ENCODE peak calls at places on chromosomes 3 and 15, in five cellular contexts. N, C, M, F and H are unnamed samples.

GRCh38 chr3:129184396-129184656 is 630 bp upstream of the CNBP start:
- DNase-seq in M (no peak), C (no peak), F (no peak), N (peak; percentile 43), H (no peak)

GRCh38 chr3:157160652-157161480 is 919 bp upstream of the CCNL1 start:
- DNase-seq in C (peak; percentile 93), N (peak; percentile 88), F (peak; percentile 97), M (peak; percentile 96), H (no peak)

GRCh38 chr3:14319654-14320182 is 82.7 kb upstream of the SLC6A6 start:
- DNase-seq in M (peak; percentile 55), N (peak; percentile 85), C (peak; percentile 27), F (peak; percentile 68), H (peak; percentile 85)

GRCh38 chr3:126021224-126021623 is 52.2 kb downstream of the ROPN1B start:
- DNase-seq in F (peak; percentile 39), C (no peak), M (peak; percentile 38), N (no peak), H (no peak)

GRCh38 chr3:135887220-135887619 is 78.3 kb upstream of the PPP2R3A start:
- DNase-seq in F (no peak), M (peak; percentile 36), C (peak; percentile 87), N (no peak), H (no peak)

GRCh38 chr3:183061431-183062172 is 37.7 kb downstream of the MCCC1 start:
- DNase-seq in N (no peak), F (peak; percentile 12), M (peak; percentile 58), C (no peak), H (no peak)

GRCh38 chr3:2967851-2968250 is 142.3 kb downstream of the IL5RA start:
- DNase-seq in M (no peak), C (no peak), F (no peak), N (no peak), H (no peak)

GRCh38 chr15:42581272-42581730 is 5.9 kb downstream of the STARD9 start:
- DNase-seq in F (peak; percentile 75), M (peak; percentile 61), C (peak; percentile 74), N (peak; percentile 84), H (peak; percentile 67)

GRCh38 chr15:65423977-65424679 is 1.4 kb upstream of the IGDCC4 start:
- DNase-seq in F (no peak), M (peak; percentile 12), C (no peak), N (no peak), H (peak; percentile 8)

GRCh38 chr15:25185791-25186190 is 231.0 kb downstream of the SNRPN start:
- DNase-seq in N (no peak), F (no peak), M (no peak), C (no peak), H (no peak)

GRCh38 chr3:131038326-131038725 is 11.6 kb downstream of the NEK11 start:
- DNase-seq in F (no peak), M (peak; percentile 46), N (no peak), C (no peak), H (no peak)

GRCh38 chr3:3801510-3801841 is 2.2 kb downstream of the LRRN1 start:
- DNase-seq in N (no peak), C (no peak), F (no peak), M (no peak), H (no peak)

GRCh38 chr3:125310623-125311076 is 64.5 kb downstream of the ZNF148 start:
- DNase-seq in F (peak; percentile 41), C (no peak), N (peak; percentile 13), M (no peak), H (peak; percentile 36)

GRCh38 chr3:127610105-127610504 is 11.9 kb downstream of the MCM2 start:
- DNase-seq in F (no peak), N (no peak), M (no peak), C (no peak), H (no peak)

GRCh38 chr15:75725719-75726607 is 13.3 kb upstream of the CSPG4 start:
- DNase-seq in C (no peak), F (no peak), M (no peak), N (no peak), H (no peak)

GRCh38 chr3:64151335-64151871 is 73.9 kb downstream of the PRICKLE2 start:
- DNase-seq in F (peak; percentile 75), C (no peak), N (no peak), M (peak; percentile 32), H (no peak)

GRCh38 chr3:105458518-105459215 is 92.0 kb downstream of the ALCAM start:
- DNase-seq in N (no peak), C (peak; percentile 10), M (no peak), F (no peak), H (no peak)

GRCh38 chr3:139136459-139137190 is 91.9 kb upstream of the PRR23C start:
- DNase-seq in M (no peak), C (no peak), F (no peak), N (no peak), H (no peak)

GRCh38 chr15:53591041-53591440 is 168.4 kb downstream of the WDR72 start:
- DNase-seq in M (no peak), C (no peak), N (no peak), F (no peak), H (no peak)

GRCh38 chr3:189001559-189001958 is 170.2 kb upstream of the TPRG1 start:
- DNase-seq in F (peak; percentile 40), M (peak; percentile 51), N (no peak), C (peak; percentile 88), H (no peak)

GRCh38 chr3:29512620-29513019 is 231.7 kb downstream of the RBMS3 start:
- DNase-seq in N (no peak), F (no peak), M (no peak), C (no peak), H (no peak)

GRCh38 chr3:29514170-29514569 is 233.3 kb downstream of the RBMS3 start:
- DNase-seq in F (peak; percentile 34), M (peak; percentile 38), N (no peak), C (no peak), H (no peak)

GRCh38 chr3:29514912-29515311 is 234.0 kb downstream of the RBMS3 start:
- DNase-seq in N (no peak), C (no peak), F (no peak), M (no peak), H (no peak)

GRCh38 chr3:29511701-29512100 is 230.8 kb downstream of the RBMS3 start:
- DNase-seq in M (no peak), C (no peak), N (no peak), F (no peak), H (no peak)

DNA sequence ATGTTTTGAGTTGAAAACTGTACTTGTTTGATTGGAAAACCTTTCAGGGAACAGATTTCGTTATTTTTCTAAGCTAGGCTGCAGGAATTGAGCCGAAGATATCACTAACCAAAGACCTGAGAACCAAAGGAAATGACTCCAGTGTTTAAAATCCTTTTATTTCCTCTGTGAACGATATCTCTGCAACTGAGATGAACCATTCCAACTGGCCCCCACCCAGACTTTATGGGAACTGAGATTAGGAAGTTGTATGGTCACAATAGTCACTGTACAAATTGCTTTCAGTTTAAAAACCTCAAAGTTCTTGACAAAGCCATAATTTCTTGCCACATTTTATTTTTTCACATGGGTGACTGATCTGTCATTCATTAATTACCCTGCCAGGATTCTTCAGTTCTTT is 232.4 kb downstream of the RBMS3 start:
- DNase-seq in N (no peak), M (no peak), C (no peak), F (peak; percentile 53), H (no peak)
- H3K4me3 ChIP-seq in N (no peak overlapping the region), M (no peak overlapping the region), C (no peak overlapping the region), F (peak overlapping the region; percentile 33), H (no peak overlapping the region)

DNA sequence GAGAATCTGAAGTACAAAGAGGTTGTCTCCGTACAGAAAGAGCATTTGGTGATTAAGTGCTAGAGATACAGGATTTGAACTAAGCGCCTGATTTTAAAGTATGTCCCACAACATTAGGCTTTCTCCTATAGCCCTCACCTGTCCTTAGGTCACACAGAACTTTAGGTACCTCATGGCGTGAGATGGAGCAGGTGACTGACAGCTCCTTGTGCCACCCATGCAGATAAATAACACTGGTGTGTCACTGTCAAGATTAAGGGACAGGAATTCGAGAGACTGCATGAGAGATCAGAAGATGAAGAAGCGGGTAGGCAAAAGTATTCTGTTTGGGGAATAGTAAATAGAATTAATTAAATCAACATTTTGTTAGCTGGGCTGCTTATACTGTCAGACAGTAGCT is 1.1 kb downstream of the BLM start:
- DNase-seq in N (peak; percentile 16), C (no peak), M (no peak), F (no peak), H (no peak)
- H3K4me3 ChIP-seq in N (peak overlapping the region; percentile 83), C (peak overlapping the region; percentile 94), M (peak overlapping the region; percentile 71), F (peak overlapping the region; percentile 81), H (peak overlapping the region; percentile 100)

GRCh38 chr15:38890194-38890593 is 325.6 kb upstream of the RASGRP1 start:
- DNase-seq in N (no peak), F (no peak), M (no peak), C (no peak), H (no peak)

GRCh38 chr15:38893920-38894259 is 329.3 kb upstream of the RASGRP1 start:
- DNase-seq in M (no peak), C (no peak), N (no peak), F (no peak), H (no peak)

GRCh38 chr15:38896652-38897051 is 332.0 kb upstream of the RASGRP1 start:
- DNase-seq in F (no peak), C (no peak), M (no peak), N (no peak), H (no peak)

GRCh38 chr15:38895326-38896282 is 331.0 kb upstream of the RASGRP1 start:
- DNase-seq in N (no peak), F (peak; percentile 80), C (peak; percentile 74), M (peak; percentile 74), H (no peak)

DNA sequence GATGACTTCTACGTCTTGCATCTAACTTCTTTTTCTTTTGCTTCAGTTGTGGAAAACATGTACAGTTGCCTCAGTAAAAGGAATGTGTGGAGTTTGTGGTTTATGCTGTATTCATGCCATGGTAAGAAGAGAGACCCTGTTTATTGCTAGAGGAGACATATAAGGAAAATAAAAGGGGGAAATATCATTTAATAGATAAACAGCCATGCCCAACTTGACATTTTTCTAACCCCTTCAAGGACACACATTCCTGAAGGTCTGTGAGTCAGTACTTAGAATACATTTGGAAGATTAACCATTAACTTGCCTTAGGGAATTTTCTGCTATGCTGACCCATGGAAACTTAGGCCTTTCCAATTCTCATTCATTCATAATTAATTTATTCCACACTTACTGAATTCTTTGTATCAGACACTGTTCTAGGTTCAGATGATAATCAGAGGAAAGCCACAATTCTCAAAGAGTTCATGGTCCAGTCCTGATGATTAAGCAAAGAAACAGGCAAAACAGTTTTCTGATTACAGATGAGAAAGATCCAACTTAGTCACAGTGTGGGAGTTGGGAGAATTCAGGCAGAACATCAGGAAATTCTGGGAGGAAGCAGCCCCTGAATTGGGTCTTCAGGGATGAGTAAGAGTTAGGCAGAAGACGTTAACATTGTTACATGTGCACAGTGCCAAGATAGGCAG is 329.8 kb upstream of the RASGRP1 start:
- DNase-seq in M (peak; percentile 92), F (peak; percentile 91), N (no peak), C (peak; percentile 87), H (no peak)
- H3K4me3 ChIP-seq in M (no peak overlapping the region), F (no peak overlapping the region), N (no peak overlapping the region), C (no peak overlapping the region), H (no peak overlapping the region)

DNA sequence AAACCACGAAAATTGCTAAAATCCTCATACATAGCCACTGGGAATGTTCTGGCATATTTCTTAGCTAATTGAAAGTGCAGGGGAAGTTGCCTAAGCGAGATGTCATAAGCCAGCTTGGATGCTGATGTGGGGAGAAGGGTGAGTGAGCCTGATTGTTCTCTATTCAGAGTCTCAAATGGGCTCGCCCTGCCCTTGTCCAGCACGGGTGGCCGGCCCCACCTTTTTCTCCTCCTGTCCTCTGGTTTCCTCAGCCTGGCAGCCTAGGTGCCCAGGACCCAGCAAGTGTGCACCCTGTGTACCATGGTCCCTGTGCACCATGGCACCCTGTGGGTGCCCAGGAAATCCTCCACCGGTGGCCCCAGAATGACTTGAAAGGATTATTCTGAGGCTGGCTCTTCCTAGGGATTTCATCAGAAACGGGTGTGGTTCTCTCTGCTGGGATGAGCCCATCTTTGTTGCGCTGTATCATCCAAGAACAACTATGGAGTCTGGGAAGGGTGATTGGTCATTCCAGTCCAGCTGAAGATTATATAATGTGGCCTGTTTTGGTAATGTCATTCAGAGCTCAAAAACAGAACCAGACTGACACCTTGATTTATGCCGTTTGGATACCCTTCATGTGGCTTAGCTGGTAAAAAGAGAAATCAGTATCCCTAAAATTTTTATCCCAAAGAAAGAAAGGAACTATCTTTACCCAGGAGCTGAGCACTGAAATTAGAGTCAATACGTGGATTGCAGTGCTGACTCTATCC is 150.8 kb upstream of the BHLHE40 start:
- DNase-seq in M (peak; percentile 54), F (peak; percentile 61), N (no peak), C (peak; percentile 7), H (no peak)
- H3K4me3 ChIP-seq in M (no peak overlapping the region), F (no peak overlapping the region), N (no peak overlapping the region), C (no peak overlapping the region), H (no peak overlapping the region)